ENCODE peak calls at places on chromosome X, in eight cellular contexts. C is GM23248, U is K562, O is upper lobe of left lung, M is PC-3, D is psoas muscle, F is endodermal cell, G is heart left ventricle. L is an unnamed sample.

GRCh38 chrX:15349046-15349445 is 13.7 kb upstream of the PIGA start:
- DNase-seq in F (peak; percentile 74), M (peak; percentile 83), C (peak; percentile 70), G (no peak), D (no peak), O (peak; percentile 53), U (peak; percentile 69), L (peak; percentile 4)

GRCh38 chrX:38260231-38260630 is 39.6 kb upstream of the SRPX start:
- DNase-seq in F (peak; percentile 76), O (no peak), U (peak; percentile 31), D (no peak), M (peak; percentile 64), G (no peak), C (peak; percentile 30), L (no peak)

GRCh38 chrX:153775293-153775595 is 5.6 kb upstream of the SRPK3 start:
- DNase-seq in M (no peak), U (no peak), C (no peak), D (no peak), G (no peak), O (no peak), F (no peak), L (no peak)

GRCh38 chrX:71053217-71053621 is 14.9 kb downstream of the SNX12 start:
- DNase-seq in G (no peak), D (no peak), M (no peak), O (no peak), C (no peak), F (peak; percentile 93), U (no peak), L (no peak)

GRCh38 chrX:20140410-20140809 is 1.2 kb downstream of the EIF1AX start:
- DNase-seq in D (no peak), F (no peak), C (peak; percentile 27), U (no peak), M (no peak), G (no peak), O (no peak), L (no peak)

GRCh38 chrX:33336783-33337182 is 125.4 kb upstream of the DMD start:
- DNase-seq in O (peak; percentile 20), D (no peak), C (peak; percentile 1), U (no peak), M (peak; percentile 29), G (no peak), F (peak; percentile 62), L (no peak)

GRCh38 chrX:51376672-51377071 is 44.0 kb downstream of the NUDT10 start:
- DNase-seq in C (no peak), G (no peak), D (no peak), F (no peak), M (no peak), O (no peak), U (no peak), L (no peak)

GRCh38 chrX:48854898-48855297 is 19.5 kb upstream of the PCSK1N start:
- DNase-seq in U (peak; percentile 42), C (no peak), M (peak; percentile 67), O (no peak), D (no peak), F (peak; percentile 53), G (no peak), L (no peak)

GRCh38 chrX:13891367-13892146 is 74.7 kb upstream of the GPM6B start:
- DNase-seq in O (no peak), C (peak; percentile 5), F (no peak), G (no peak), U (no peak), D (no peak), M (no peak), L (no peak)

GRCh38 chrX:69543572-69543971 is 39.4 kb downstream of the NALF2 start:
- DNase-seq in O (no peak), U (no peak), M (no peak), D (no peak), C (no peak), G (no peak), F (no peak), L (no peak)

GRCh38 chrX:69546417-69546816 is 42.3 kb downstream of the NALF2 start:
- DNase-seq in D (no peak), M (no peak), O (no peak), C (no peak), G (no peak), U (no peak), F (peak; percentile 50), L (no peak)

GRCh38 chrX:69538321-69538876 is 34.3 kb downstream of the NALF2 start:
- DNase-seq in F (peak; percentile 86), M (peak; percentile 58), O (peak; percentile 61), C (peak; percentile 64), G (peak; percentile 84), U (peak; percentile 63), D (peak; percentile 78), L (peak; percentile 10)

GRCh38 chrX:69539437-69539836 is 35.3 kb downstream of the NALF2 start:
- DNase-seq in F (no peak), G (no peak), U (no peak), O (no peak), C (no peak), M (no peak), D (no peak), L (no peak)

DNA sequence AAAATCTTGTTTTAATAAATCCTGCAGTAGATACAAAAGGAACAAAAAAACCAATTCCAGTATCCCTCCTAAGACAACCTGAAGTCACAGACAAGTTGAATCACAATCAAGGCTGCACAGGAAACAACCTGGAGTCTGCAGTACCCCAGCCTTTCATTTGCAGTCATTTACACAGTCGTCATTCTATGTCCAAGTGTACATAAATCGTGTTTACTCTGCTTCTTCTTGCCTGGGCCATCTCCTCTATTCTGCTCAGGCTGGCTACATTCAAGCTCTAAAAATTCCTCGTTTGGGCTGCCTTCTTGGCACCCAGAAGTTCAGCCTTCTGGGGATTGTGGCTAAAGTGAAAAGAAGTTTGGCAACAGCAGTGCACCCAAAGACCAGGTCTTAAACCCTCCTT is 37.8 kb downstream of the NALF2 start:
- DNase-seq in D (no peak), U (no peak), C (no peak), G (no peak), O (no peak), M (no peak), F (no peak), L (no peak)
- H3K9me3 ChIP-seq in D (no peaks in the 10 kb centered on the region), U (no peaks in the 10 kb centered on the region), C (no peaks in the 10 kb centered on the region), G (no peaks in the 10 kb centered on the region), O (no peaks in the 10 kb centered on the region), M (no peaks in the 10 kb centered on the region), F (no peaks in the 10 kb centered on the region), L (no peaks in the 10 kb centered on the region)

GRCh38 chrX:129144172-129145038 is 378.9 kb downstream of the SMARCA1 start:
- DNase-seq in M (no peak), U (no peak), D (no peak), F (no peak), G (no peak), C (no peak), O (no peak), L (no peak)
- H3K4me1 ChIP-seq in M (no peaks in the 10 kb centered on the region), U (no peaks in the 10 kb centered on the region), D (no peaks in the 10 kb centered on the region), F (no peaks in the 10 kb centered on the region), G (no peaks in the 10 kb centered on the region), C (no peaks in the 10 kb centered on the region), O (no peaks in the 10 kb centered on the region), L (no peaks in the 10 kb centered on the region)

GRCh38 chrX:78123190-78123589 is 16.3 kb downstream of the TAF9B start:
- DNase-seq in G (no peak), F (no peak), D (no peak), O (no peak), C (peak; percentile 67), U (no peak), M (peak; percentile 85), L (no peak)
- H3K36me3 ChIP-seq in G (peaks cover 97% of the 10 kb centered on the region), F (peaks cover 78% of the 10 kb centered on the region), D (peaks cover 5% of the 10 kb centered on the region), O (peaks cover 12% of the 10 kb centered on the region), C (peaks cover 80% of the 10 kb centered on the region), U (peaks cover 97% of the 10 kb centered on the region), M (peaks cover 80% of the 10 kb centered on the region), L (peaks cover 88% of the 10 kb centered on the region)

GRCh38 chrX:470686-471085 is 84.0 kb upstream of the PPP2R3B start:
- DNase-seq in C (no peak), M (no peak), G (no peak), U (no peak), F (peak; percentile 20), D (no peak), O (no peak), L (no peak)
- H3K9me3 ChIP-seq in C (no peaks in the 10 kb centered on the region), M (no peaks in the 10 kb centered on the region), G (no peaks in the 10 kb centered on the region), U (no peaks in the 10 kb centered on the region), F (peaks cover 9% of the 10 kb centered on the region), D (peaks cover 7% of the 10 kb centered on the region), O (no peaks in the 10 kb centered on the region), L (peaks cover 3% of the 10 kb centered on the region)

DNA sequence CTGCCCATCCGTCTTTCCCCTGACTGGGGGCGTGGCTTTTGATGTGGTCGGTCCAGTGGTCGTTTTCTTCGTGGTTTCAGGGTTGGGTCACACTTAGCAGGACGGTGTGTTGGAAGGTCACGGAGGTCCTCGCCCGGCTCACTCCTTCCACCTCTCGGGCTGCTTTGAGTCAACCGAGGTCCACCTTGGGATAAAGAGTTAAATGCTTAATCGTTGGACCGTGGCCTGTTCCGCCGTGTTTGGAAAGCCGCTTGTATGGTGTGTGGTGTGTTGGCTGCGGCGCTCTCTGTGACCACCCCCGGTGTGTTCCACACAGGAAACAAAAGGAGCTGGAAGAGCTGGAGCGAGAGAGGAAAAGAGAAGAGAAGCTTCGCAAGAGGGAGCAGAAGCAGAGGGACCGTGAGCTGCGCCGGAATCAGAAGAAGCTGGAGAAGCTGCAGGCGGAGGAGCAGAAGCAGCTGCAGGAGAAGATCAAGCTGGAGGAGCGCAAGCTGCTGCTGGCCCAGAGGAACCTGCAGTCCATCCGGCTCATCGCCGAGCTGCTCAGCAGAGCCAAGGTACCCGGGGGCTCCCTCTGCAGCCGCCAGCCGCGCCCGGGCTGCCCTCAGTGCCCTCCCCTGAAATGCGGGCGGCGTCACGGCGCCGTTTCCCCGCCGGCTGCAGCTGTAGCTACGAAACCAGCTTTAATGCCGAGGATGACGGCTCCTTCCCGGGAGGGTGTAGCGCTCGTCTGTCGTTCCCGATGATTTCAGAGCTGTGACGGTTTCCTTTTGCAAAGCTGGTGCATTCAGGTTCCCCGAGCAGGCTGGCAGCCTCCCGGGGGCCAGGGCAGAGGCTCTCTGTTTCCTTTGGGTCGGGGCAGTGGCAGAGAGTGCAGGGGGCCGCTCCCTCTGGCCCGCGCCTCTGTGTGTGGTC is 7.7 kb downstream of the AKAP17A start:
- DNase-seq in C (no peak), D (no peak), U (no peak), F (peak; percentile 24), M (no peak), O (no peak), G (no peak), L (peak; percentile 30)
- H3K4me1 ChIP-seq in C (no peaks in the 10 kb centered on the region), D (no peaks in the 10 kb centered on the region), U (no peaks in the 10 kb centered on the region), F (no peaks in the 10 kb centered on the region), M (no peaks in the 10 kb centered on the region), O (peaks cover under 1% of the 10 kb centered on the region), G (peaks cover 3% of the 10 kb centered on the region), L (no peaks in the 10 kb centered on the region)

DNA sequence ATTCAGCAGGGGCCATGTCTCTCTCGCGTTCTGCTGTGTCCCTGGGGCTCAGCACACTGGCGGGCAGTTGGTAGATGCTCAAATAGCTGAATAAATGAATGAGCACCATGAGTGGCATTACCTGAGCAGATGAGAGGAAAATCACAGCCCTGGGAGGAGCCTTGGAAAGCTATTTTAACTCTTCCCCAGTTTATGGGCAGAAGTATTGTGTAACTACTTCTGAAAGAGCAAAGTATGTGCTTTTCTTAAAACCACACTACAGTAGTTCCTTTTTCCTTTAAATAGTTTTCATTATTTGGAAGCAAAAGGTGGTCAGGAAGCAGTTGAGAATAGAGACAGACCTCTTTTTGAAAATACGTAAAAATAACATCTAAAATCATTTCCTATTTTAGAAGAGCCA is 3.0 kb upstream of the PLAC1 start:
- DNase-seq in U (no peak), D (no peak), C (no peak), F (no peak), O (peak; percentile 54), G (no peak), M (peak; percentile 36), L (no peak)
- H3K36me3 ChIP-seq in U (no peaks in the 10 kb centered on the region), D (no peaks in the 10 kb centered on the region), C (no peaks in the 10 kb centered on the region), F (no peaks in the 10 kb centered on the region), O (no peaks in the 10 kb centered on the region), G (no peaks in the 10 kb centered on the region), M (no peaks in the 10 kb centered on the region), L (no peaks in the 10 kb centered on the region)

GRCh38 chrX:145751943-145752342 is 65.7 kb upstream of the SLITRK2 start:
- DNase-seq in C (no peak), G (no peak), M (peak; percentile 49), F (no peak), D (no peak), O (no peak), U (no peak), L (no peak)
- H3K9me3 ChIP-seq in C (no peaks in the 10 kb centered on the region), G (no peaks in the 10 kb centered on the region), M (no peaks in the 10 kb centered on the region), F (peaks cover 12% of the 10 kb centered on the region), D (no peaks in the 10 kb centered on the region), O (no peaks in the 10 kb centered on the region), U (no peaks in the 10 kb centered on the region), L (no peaks in the 10 kb centered on the region)

L was measured in SJSA1.